ENCODE peak calls at places on chromosomes 3 and 15, in four cellular contexts. One of them, this sample, is unnamed.

GRCh38 chr3:125141596-125142417 is 70.7 kb downstream of the SLC12A8 start:
- DNase-seq in retina: peak; percentile 86
- DNase-seq in activated naive CD4-positive, alpha-beta T cell treated with anti-CD3 and anti-CD28 coated beads, Interleukin-2, amount 50 U/mL, for 16 hours: peak; percentile 69
- DNase-seq in mucosa of gallbladder: peak; percentile 53
- DNase-seq in this sample: peak; percentile 40

GRCh38 chr3:139630532-139630931 is 47.2 kb downstream of the NMNAT3 start:
- DNase-seq in retina: no peak
- DNase-seq in activated naive CD4-positive, alpha-beta T cell treated with anti-CD3 and anti-CD28 coated beads, Interleukin-2, amount 50 U/mL, for 16 hours: no peak
- DNase-seq in mucosa of gallbladder: no peak
- DNase-seq in this sample: no peak

GRCh38 chr3:170058127-170058526 is 20.3 kb downstream of the GPR160 start:
- DNase-seq in retina: no peak
- DNase-seq in mucosa of gallbladder: no peak
- DNase-seq in activated naive CD4-positive, alpha-beta T cell treated with anti-CD3 and anti-CD28 coated beads, Interleukin-2, amount 50 U/mL, for 16 hours: no peak
- DNase-seq in this sample: no peak

GRCh38 chr3:156211583-156211982 is 91.2 kb downstream of the KCNAB1 start:
- DNase-seq in activated naive CD4-positive, alpha-beta T cell treated with anti-CD3 and anti-CD28 coated beads, Interleukin-2, amount 50 U/mL, for 16 hours: no peak
- DNase-seq in mucosa of gallbladder: no peak
- DNase-seq in retina: no peak
- DNase-seq in this sample: no peak

GRCh38 chr3:10469406-10470119 is 35.8 kb downstream of the ATP2B2 start:
- DNase-seq in activated naive CD4-positive, alpha-beta T cell treated with anti-CD3 and anti-CD28 coated beads, Interleukin-2, amount 50 U/mL, for 16 hours: no peak
- DNase-seq in mucosa of gallbladder: no peak
- DNase-seq in retina: peak; percentile 34
- DNase-seq in this sample: no peak

GRCh38 chr3:66140763-66141372 is 79.9 kb upstream of the SLC25A26 start:
- DNase-seq in retina: no peak
- DNase-seq in mucosa of gallbladder: no peak
- DNase-seq in activated naive CD4-positive, alpha-beta T cell treated with anti-CD3 and anti-CD28 coated beads, Interleukin-2, amount 50 U/mL, for 16 hours: no peak
- DNase-seq in this sample: no peak

GRCh38 chr3:127750226-127751031 is 71.9 kb downstream of the MGLL start:
- DNase-seq in retina: no peak
- DNase-seq in mucosa of gallbladder: no peak
- DNase-seq in activated naive CD4-positive, alpha-beta T cell treated with anti-CD3 and anti-CD28 coated beads, Interleukin-2, amount 50 U/mL, for 16 hours: no peak
- DNase-seq in this sample: no peak

GRCh38 chr3:64441861-64442260 is 216.6 kb upstream of the PRICKLE2 start:
- DNase-seq in mucosa of gallbladder: no peak
- DNase-seq in activated naive CD4-positive, alpha-beta T cell treated with anti-CD3 and anti-CD28 coated beads, Interleukin-2, amount 50 U/mL, for 16 hours: no peak
- DNase-seq in retina: no peak
- DNase-seq in this sample: no peak

GRCh38 chr3:64023187-64023860 is at the start of gene PSMD6:
- DNase-seq in mucosa of gallbladder: peak; percentile 88
- DNase-seq in retina: peak; percentile 96
- DNase-seq in activated naive CD4-positive, alpha-beta T cell treated with anti-CD3 and anti-CD28 coated beads, Interleukin-2, amount 50 U/mL, for 16 hours: peak; percentile 93
- DNase-seq in this sample: peak; percentile 99

GRCh38 chr3:107034142-107034541 is 343.1 kb upstream of the CCDC54 start:
- DNase-seq in retina: no peak
- DNase-seq in mucosa of gallbladder: no peak
- DNase-seq in activated naive CD4-positive, alpha-beta T cell treated with anti-CD3 and anti-CD28 coated beads, Interleukin-2, amount 50 U/mL, for 16 hours: no peak
- DNase-seq in this sample: no peak

GRCh38 chr15:89115547-89115946 is 27.3 kb downstream of the ABHD2 start:
- DNase-seq in mucosa of gallbladder: peak; percentile 86
- DNase-seq in activated naive CD4-positive, alpha-beta T cell treated with anti-CD3 and anti-CD28 coated beads, Interleukin-2, amount 50 U/mL, for 16 hours: no peak
- DNase-seq in retina: no peak
- DNase-seq in this sample: no peak

GRCh38 chr3:154113609-154114008 is 7.6 kb upstream of the ARHGEF26 start:
- DNase-seq in activated naive CD4-positive, alpha-beta T cell treated with anti-CD3 and anti-CD28 coated beads, Interleukin-2, amount 50 U/mL, for 16 hours: no peak
- DNase-seq in mucosa of gallbladder: no peak
- DNase-seq in retina: no peak
- DNase-seq in this sample: no peak

This sample was measured in neural crest cell.